ENCODE peak calls at places on chromosome 11, in ten cellular contexts. G, Z, S, V, O, H, R, U, Y and T are unnamed samples.

GRCh38 chr11:65646921-65647701 is 9.2 kb downstream of the SIPA1 start:
- DNase-seq in H (no peak), Y (no peak), O (no peak), G (no peak), R (no peak), S (no peak), U (no peak), V (no peak), Z (peak), T (no peak)

GRCh38 chr11:121482231-121483129 is 29.7 kb upstream of the SORL1-AS1 start:
- DNase-seq in U (no peak), O (no peak), R (no peak), Z (no peak), Y (no peak), S (no peak), G (no peak), H (no peak), V (no peak), T (no peak)

GRCh38 chr11:86248609-86249008 is 4.1 kb downstream of the EED start:
- DNase-seq in S (no peak), R (no peak), Y (no peak), G (no peak), U (no peak), Z (no peak), H (no peak), O (no peak), V (no peak), T (no peak)

GRCh38 chr11:33376331-33377099 is 119.3 kb downstream of the HIPK3 start:
- DNase-seq in H (no peak), V (no peak), Y (no peak), R (peak), Z (peak), G (no peak), U (peak), O (peak), S (no peak), T (peak)

GRCh38 chr11:58394195-58394594 is 12.5 kb downstream of the OR5B3 start:
- DNase-seq in S (no peak), U (no peak), R (peak), G (no peak), O (no peak), H (peak), Z (no peak), Y (no peak), V (no peak), T (no peak)

GRCh38 chr11:61691378-61692156 is 11.4 kb downstream of the DAGLA start:
- DNase-seq in Z (peak), S (no peak), H (no peak), U (peak), Y (no peak), O (peak), G (no peak), R (no peak), V (no peak), T (peak)

GRCh38 chr11:117734596-117734995 is 62.4 kb downstream of the DSCAML1 start:
- DNase-seq in S (no peak), R (no peak), H (no peak), V (no peak), U (no peak), Y (no peak), G (no peak), O (peak), Z (no peak), T (peak)

GRCh38 chr11:70090989-70091388 is 12.9 kb downstream of the ANO1 start:
- DNase-seq in G (no peak), Y (no peak), S (no peak), O (peak), U (no peak), H (no peak), Z (no peak), V (no peak), R (no peak), T (no peak)

GRCh38 chr11:72975778-72976520 is 161.7 kb downstream of the ATG16L2 start:
- DNase-seq in U (no peak), G (no peak), V (no peak), R (peak), Z (no peak), Y (no peak), S (no peak), H (peak), O (no peak), T (no peak)

GRCh38 chr11:124799384-124800225 is 601 bp downstream of the MSANTD2 start:
- DNase-seq in Y (peak), U (peak), R (peak), V (no peak), S (peak), O (peak), Z (peak), G (no peak), H (no peak), T (no peak)